ENCODE peak calls at places on chromosomes 13 and 19, in nine cellular contexts. M is stomach; D is CD4-positive, CD25-positive, alpha-beta regulatory T cell; H is left ventricle myocardium inferior; P is cardiac fibroblast; Q is type B pancreatic cell; I is AG04449; V is effector memory CD4-positive, alpha-beta T cell; C is neural crest cell. X is an unnamed sample.
A peak's percentile ranks its signal among the peaks of the same experiment; 100 is the strongest.

GRCh38 chr13:47332149-47332548 is 435.3 kb upstream of the HTR2A start:
- DNase-seq in M (no peak), D (no peak), H (no peak), P (peak; percentile 73), Q (no peak), I (no peak), V (no peak), C (no peak), X (peak; percentile 39)

GRCh38 chr13:45162821-45163220 is 38.0 kb downstream of the KCTD4 start:
- DNase-seq in M (no peak), D (peak; percentile 5), H (no peak), P (peak; percentile 84), Q (no peak), I (peak; percentile 40), V (no peak), C (no peak), X (peak; percentile 77)

GRCh38 chr19:38319421-38320258 is at the start of gene KCNK6:
- DNase-seq in M (peak; percentile 70), D (peak; percentile 56), H (peak; percentile 46), P (peak; percentile 36), Q (no peak), I (no peak), V (peak; percentile 36), C (peak; percentile 16), X (peak; percentile 51)

GRCh38 chr19:31113250-31113685 is 236.0 kb downstream of the TSHZ3 start:
- DNase-seq in M (no peak), D (no peak), H (no peak), P (no peak), Q (no peak), I (no peak), V (no peak), C (no peak), X (peak; percentile 26)

GRCh38 chr13:49561064-49561410 is 24.3 kb downstream of the RCBTB1 start:
- DNase-seq in M (no peak), D (no peak), H (no peak), P (peak; percentile 57), Q (no peak), I (no peak), V (no peak), C (no peak), X (no peak)

GRCh38 chr13:44224433-44225149 is 149.0 kb upstream of the SERP2 start:
- DNase-seq in M (no peak), D (no peak), H (no peak), P (peak; percentile 84), Q (no peak), I (no peak), V (no peak), C (no peak), X (no peak)

GRCh38 chr13:50940509-50940908 is 30.9 kb downstream of the RNASEH2B start:
- DNase-seq in M (no peak), D (no peak), H (no peak), P (no peak), Q (no peak), I (no peak), V (no peak), C (no peak), X (no peak)

GRCh38 chr19:35439921-35440320 is 8.1 kb upstream of the FFAR2 start:
- DNase-seq in M (no peak), D (no peak), H (no peak), P (no peak), Q (no peak), I (no peak), V (no peak), C (no peak), X (no peak)

GRCh38 chr19:1026189-1027019 is at the start of gene CNN2:
- DNase-seq in M (peak; percentile 88), D (peak; percentile 73), H (peak; percentile 84), P (peak; percentile 84), Q (peak; percentile 91), I (no peak), V (peak; percentile 62), C (peak; percentile 62), X (peak; percentile 90)

GRCh38 chr13:110298566-110299321 is 8.2 kb downstream of the COL4A1 start:
- DNase-seq in M (no peak), D (peak; percentile 3), H (no peak), P (peak; percentile 70), Q (no peak), I (no peak), V (no peak), C (no peak), X (peak; percentile 14)

GRCh38 chr19:29328586-29328985 is 115.6 kb upstream of the UQCRFS1 start:
- DNase-seq in M (no peak), D (no peak), H (no peak), P (no peak), Q (no peak), I (no peak), V (no peak), C (no peak), X (no peak)

GRCh38 chr13:110475550-110476219 is 85.8 kb downstream of the RAB20 start:
- DNase-seq in M (no peak), D (no peak), H (no peak), P (no peak), Q (no peak), I (no peak), V (no peak), C (no peak), X (no peak)

GRCh38 chr19:57056972-57057371 is 62.8 kb upstream of the USP29 start:
- DNase-seq in M (peak; percentile 51), D (no peak), H (peak; percentile 77), P (peak; percentile 57), Q (no peak), I (no peak), V (no peak), C (no peak), X (no peak)

GRCh38 chr13:73167046-73167820 is 108.4 kb downstream of the KLF5 start:
- DNase-seq in M (no peak), D (no peak), H (no peak), P (peak; percentile 30), Q (no peak), I (no peak), V (no peak), C (no peak), X (no peak)

GRCh38 chr19:13996928-13997636 is 9.0 kb downstream of the RFX1 start:
- DNase-seq in M (no peak), D (no peak), H (peak; percentile 8), P (no peak), Q (no peak), I (no peak), V (no peak), C (no peak), X (peak; percentile 1)

GRCh38 chr13:59086147-59086546 is 1077.6 kb downstream of the DIAPH3 start:
- DNase-seq in M (no peak), D (no peak), H (no peak), P (peak; percentile 16), Q (no peak), I (no peak), V (no peak), C (no peak), X (no peak)

GRCh38 chr19:3625996-3626472 is 556 bp downstream of the CACTIN start:
- DNase-seq in M (no peak), D (no peak), H (no peak), P (no peak), Q (no peak), I (no peak), V (no peak), C (no peak), X (no peak)

GRCh38 chr19:28482221-28482620 is 730.7 kb downstream of the UQCRFS1 start:
- DNase-seq in M (no peak), D (no peak), H (no peak), P (no peak), Q (no peak), I (no peak), V (no peak), C (no peak), X (no peak)

GRCh38 chr19:4439243-4439642 is 18.4 kb downstream of the UBXN6 start:
- DNase-seq in M (no peak), D (no peak), H (no peak), P (no peak), Q (no peak), I (no peak), V (no peak), C (no peak), X (no peak)

GRCh38 chr13:27379694-27380596 is 44.5 kb upstream of the GTF3A start:
- DNase-seq in M (peak; percentile 88), D (peak; percentile 58), H (peak; percentile 36), P (peak; percentile 54), Q (no peak), I (no peak), V (peak; percentile 22), C (peak; percentile 67), X (peak; percentile 85)

GRCh38 chr13:75512253-75512652 is 25.4 kb downstream of the COMMD6 start:
- DNase-seq in M (no peak), D (no peak), H (no peak), P (no peak), Q (no peak), I (no peak), V (no peak), C (no peak), X (peak; percentile 13)

GRCh38 chr13:78020861-78021260 is 102.2 kb upstream of the EDNRB start:
- DNase-seq in M (no peak), D (no peak), H (no peak), P (no peak), Q (no peak), I (no peak), V (no peak), C (peak; percentile 48), X (no peak)

GRCh38 chr19:46617566-46618079 is 7.3 kb downstream of the PTGIR start:
- DNase-seq in M (no peak), D (peak; percentile 80), H (no peak), P (no peak), Q (no peak), I (no peak), V (no peak), C (no peak), X (no peak)

GRCh38 chr19:4288091-4288777 is 9.2 kb downstream of the SHD start:
- DNase-seq in M (no peak), D (no peak), H (no peak), P (no peak), Q (no peak), I (no peak), V (no peak), C (no peak), X (no peak)

GRCh38 chr19:11673608-11674041 is 65.1 kb downstream of the ZNF823 start:
- DNase-seq in M (peak; percentile 69), D (no peak), H (peak; percentile 66), P (peak; percentile 78), Q (no peak), I (no peak), V (no peak), C (peak; percentile 75), X (peak; percentile 87)

GRCh38 chr13:50396001-50396400 is 380.8 kb downstream of the KCNRG start:
- DNase-seq in M (no peak), D (no peak), H (no peak), P (no peak), Q (no peak), I (no peak), V (no peak), C (no peak), X (no peak)

GRCh38 chr19:30443531-30444252 is 71.5 kb downstream of the ZNF536 start:
- DNase-seq in M (no peak), D (no peak), H (no peak), P (no peak), Q (no peak), I (no peak), V (no peak), C (no peak), X (no peak)

GRCh38 chr19:52896431-52897148 is 845 bp downstream of the ZNF320 start:
- DNase-seq in M (peak; percentile 57), D (no peak), H (no peak), P (peak; percentile 22), Q (no peak), I (no peak), V (no peak), C (peak; percentile 7), X (peak; percentile 48)

GRCh38 chr19:30132312-30133075 is 190.5 kb downstream of the URI1 start:
- DNase-seq in M (no peak), D (no peak), H (no peak), P (no peak), Q (no peak), I (no peak), V (no peak), C (peak; percentile 50), X (no peak)

GRCh38 chr13:23695711-23696512 is 125.7 kb downstream of the TNFRSF19 start:
- DNase-seq in M (no peak), D (peak; percentile 90), H (peak; percentile 58), P (no peak), Q (no peak), I (no peak), V (peak; percentile 25), C (no peak), X (peak; percentile 29)

GRCh38 chr13:67036694-67037093 is 193.4 kb downstream of the PCDH9 start:
- DNase-seq in M (no peak), D (no peak), H (no peak), P (no peak), Q (no peak), I (no peak), V (no peak), C (no peak), X (no peak)

X was measured in AG20443.